ENCODE peak calls at places on chromosomes 2 and 18, in four cellular contexts. R, S, W and M are unnamed samples. For H3K27me3, the result is how much of the 10 kb centered on the place peaks cover.

GRCh38 chr18:76821875-76822509 is 365 bp upstream of the ZNF236 start:
- DNase-seq in S (peak), R (peak), W (peak), M (peak)

GRCh38 chr18:48326901-48327675 is 82.1 kb downstream of the ZBTB7C start:
- DNase-seq in W (peak), R (peak), S (no peak), M (no peak)

GRCh38 chr2:136323935-136324334 is 206.0 kb upstream of the CXCR4 start:
- DNase-seq in R (no peak), W (no peak), S (no peak), M (no peak)

GRCh38 chr18:48017625-48018024 is 87.2 kb upstream of the SMAD2 start:
- DNase-seq in S (no peak), W (peak), R (no peak), M (no peak)

GRCh38 chr2:225740086-225740485 is 340.6 kb downstream of the NYAP2 start:
- DNase-seq in S (no peak), R (peak), W (no peak), M (no peak)

GRCh38 chr2:27024188-27024587 is 8.6 kb upstream of the TMEM214 start:
- DNase-seq in W (no peak), S (no peak), R (no peak), M (no peak)

GRCh38 chr2:85334933-85335332 is 7.1 kb upstream of the TGOLN2 start:
- DNase-seq in R (no peak), S (no peak), W (no peak), M (no peak)

GRCh38 chr2:20590704-20591515 is 60.0 kb downstream of the HS1BP3 start:
- DNase-seq in R (no peak), W (peak), S (no peak), M (no peak)

GRCh38 chr2:14137643-14138042 is 494.9 kb upstream of the LRATD1 start:
- DNase-seq in S (no peak), R (no peak), W (no peak), M (no peak)

GRCh38 chr2:40030451-40030975 is 251.5 kb upstream of the THUMPD2 start:
- DNase-seq in S (no peak), R (peak), W (no peak), M (no peak)

GRCh38 chr2:67733517-67733916 is 329.3 kb downstream of the C1D start:
- DNase-seq in S (no peak), W (no peak), R (peak), M (no peak)

GRCh38 chr2:234401376-234401775 is 95.5 kb downstream of the ARL4C start:
- DNase-seq in W (no peak), R (no peak), S (no peak), M (no peak)

GRCh38 chr18:9771261-9771976 is 63.3 kb downstream of the RAB31 start:
- DNase-seq in R (peak), W (peak), S (peak), M (peak)

GRCh38 chr18:26547302-26548143 is 830 bp downstream of the KCTD1 start:
- DNase-seq in S (peak), W (peak), R (peak), M (peak)

GRCh38 chr18:26546170-26546874 is 2.0 kb downstream of the KCTD1 start:
- DNase-seq in R (peak), W (no peak), S (no peak), M (no peak)

GRCh38 chr18:26548144-26549102 is at the start of gene KCTD1:
- DNase-seq in R (peak), W (peak), S (peak), M (peak)

GRCh38 chr18:26545737-26546136 is 2.6 kb downstream of the KCTD1 start:
- DNase-seq in W (no peak), S (no peak), R (no peak), M (no peak)

GRCh38 chr18:26546875-26547301 is 1.5 kb downstream of the KCTD1 start:
- DNase-seq in W (no peak), S (no peak), R (peak), M (no peak)
- H3K27me3 ChIP-seq in W (under half), S (under half), R (under half), M (under half)

GRCh38 chr2:38597115-38597514 is 5.6 kb downstream of the HNRNPLL start:
- DNase-seq in S (no peak), R (no peak), W (no peak), M (no peak)

GRCh38 chr2:38600242-38600891 is 2.4 kb downstream of the HNRNPLL start:
- DNase-seq in W (no peak), S (no peak), R (peak), M (no peak)

GRCh38 chr2:38599706-38600105 is 3.0 kb downstream of the HNRNPLL start:
- DNase-seq in W (no peak), R (no peak), S (no peak), M (no peak)

GRCh38 chr2:38598200-38598990 is 4.3 kb downstream of the HNRNPLL start:
- DNase-seq in S (no peak), W (no peak), R (peak), M (no peak)

DNA sequence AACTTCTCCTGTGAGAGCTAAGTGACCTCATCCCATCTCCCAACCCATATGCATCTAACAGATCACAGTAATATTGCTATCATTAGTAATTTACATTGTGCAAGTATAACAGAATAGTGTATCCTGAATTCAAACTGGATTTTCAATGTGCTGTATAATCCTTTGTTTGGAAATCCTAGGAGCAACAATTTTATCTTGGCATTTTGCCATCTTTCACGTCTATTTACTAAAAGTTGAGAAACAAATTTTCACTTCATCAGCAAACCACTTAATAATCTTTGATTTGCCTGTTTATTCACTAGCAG is 3.8 kb downstream of the HNRNPLL start:
- DNase-seq in S (no peak), W (no peak), R (peak), M (no peak)
- H3K4me3 ChIP-seq in S (peak), W (no peak), R (peak), M (no peak)

DNA sequence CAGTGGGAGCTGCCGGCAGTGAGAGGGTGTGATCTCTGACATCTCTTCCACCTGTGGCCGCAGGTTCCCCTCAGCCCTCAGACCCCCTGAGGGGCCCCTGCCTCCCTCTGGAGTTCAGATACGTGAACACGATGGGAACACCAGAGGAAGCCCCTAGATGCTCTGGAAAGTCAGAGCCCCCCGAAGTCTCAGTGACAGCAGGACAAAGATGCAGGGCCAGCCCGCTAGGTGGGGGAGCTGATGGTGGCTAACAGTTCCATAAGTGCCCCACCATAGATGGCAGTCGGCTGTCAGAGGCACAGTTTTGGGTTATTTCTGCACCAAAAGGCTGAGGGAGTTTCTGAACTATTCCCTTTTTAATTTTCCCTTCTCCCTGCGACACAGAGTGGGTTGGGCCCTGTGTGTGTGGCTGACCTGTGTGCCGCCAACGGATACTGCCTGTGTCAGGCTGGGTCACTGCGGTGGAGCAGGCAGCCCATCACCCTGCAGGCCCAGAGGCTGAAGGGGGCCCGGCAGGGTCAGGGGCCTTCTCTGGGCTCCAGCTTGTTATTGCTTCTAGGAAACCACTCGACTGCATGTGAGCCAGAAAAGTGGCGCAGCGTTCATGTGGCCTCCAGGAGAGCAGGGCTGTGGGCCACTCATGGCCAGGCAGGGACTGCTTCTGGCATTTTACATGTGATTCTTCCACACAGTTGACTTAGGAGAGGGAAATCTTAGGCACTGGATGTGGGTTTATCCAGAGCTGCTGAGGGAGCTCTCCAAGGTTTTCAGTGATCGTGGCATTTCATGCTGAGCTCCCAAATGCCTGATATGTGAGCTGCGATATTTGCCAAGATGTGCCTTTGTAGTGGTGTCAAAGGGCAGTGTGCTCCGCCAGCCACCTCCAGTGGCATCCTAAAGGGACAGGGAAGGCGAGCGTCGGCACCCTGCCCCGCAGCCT is 225.1 kb downstream of the SH3RF3 start:
- DNase-seq in R (no peak), W (peak), S (no peak), M (no peak)
- H3K27ac ChIP-seq in R (no peak), W (no peak), S (no peak), M (no peak)

GRCh38 chr2:105959357-105959756 is 214.6 kb downstream of the NCK2 start:
- DNase-seq in S (no peak), R (no peak), W (no peak), M (no peak)
- H3K27me3 ChIP-seq in S (under half), R (under half), W (under half), M (under half)

GRCh38 chr2:104872866-104873688 is 19.2 kb downstream of the POU3F3 start:
- DNase-seq in S (no peak), R (peak), W (no peak), M (no peak)

GRCh38 chr2:104873689-104874054 is 19.8 kb downstream of the POU3F3 start:
- DNase-seq in S (no peak), R (no peak), W (no peak), M (no peak)

GRCh38 chr2:104874230-104874629 is 20.3 kb downstream of the POU3F3 start:
- DNase-seq in R (no peak), W (no peak), S (no peak), M (no peak)

GRCh38 chr2:104878863-104879512 is 25.1 kb downstream of the POU3F3 start:
- DNase-seq in W (no peak), R (no peak), S (no peak), M (no peak)

DNA sequence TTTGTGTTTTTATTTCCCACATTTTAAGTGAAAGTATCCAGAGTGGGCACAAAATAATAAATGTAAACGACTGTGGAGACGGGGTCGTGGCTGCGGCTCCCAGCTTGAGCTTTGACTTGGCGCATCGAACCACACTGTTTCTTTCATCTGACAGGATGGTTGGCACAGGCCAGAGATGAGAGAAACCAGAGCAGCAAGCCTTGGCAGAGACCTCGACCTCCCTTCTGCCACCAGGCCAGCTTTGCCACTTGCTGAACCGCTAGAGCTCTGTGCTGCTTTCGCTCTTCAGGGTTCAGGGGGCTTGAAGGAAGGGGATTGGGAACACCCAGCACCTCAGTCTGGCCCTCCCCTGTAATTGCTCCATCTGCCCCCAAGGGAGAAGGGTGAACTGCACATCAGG is 22.7 kb downstream of the POU3F3 start:
- DNase-seq in R (no peak), S (no peak), W (no peak), M (no peak)
- H3K4me3 ChIP-seq in R (no peak), S (no peak), W (no peak), M (no peak)

GRCh38 chr2:222518570-222519381 is 94.4 kb downstream of the SGPP2 start:
- DNase-seq in R (peak), S (no peak), W (no peak), M (no peak)

GRCh38 chr2:222514901-222515300 is 90.6 kb downstream of the SGPP2 start:
- DNase-seq in W (no peak), R (no peak), S (no peak), M (no peak)
- H3K27ac ChIP-seq in W (no peak), R (no peak), S (no peak), M (no peak)

GRCh38 chr2:231926180-231926741 is at the start of gene NPPC:
- DNase-seq in S (peak), W (peak), R (peak), M (peak)

GRCh38 chr2:231926761-231927565 is 767 bp upstream of the NPPC start:
- DNase-seq in W (peak), R (peak), S (peak), M (peak)

GRCh38 chr2:231923951-231924888 is 2.0 kb downstream of the NPPC start:
- DNase-seq in S (no peak), R (no peak), W (peak), M (no peak)

GRCh38 chr2:231924889-231925275 is 1.3 kb downstream of the NPPC start:
- DNase-seq in W (peak), S (no peak), R (no peak), M (no peak)

DNA sequence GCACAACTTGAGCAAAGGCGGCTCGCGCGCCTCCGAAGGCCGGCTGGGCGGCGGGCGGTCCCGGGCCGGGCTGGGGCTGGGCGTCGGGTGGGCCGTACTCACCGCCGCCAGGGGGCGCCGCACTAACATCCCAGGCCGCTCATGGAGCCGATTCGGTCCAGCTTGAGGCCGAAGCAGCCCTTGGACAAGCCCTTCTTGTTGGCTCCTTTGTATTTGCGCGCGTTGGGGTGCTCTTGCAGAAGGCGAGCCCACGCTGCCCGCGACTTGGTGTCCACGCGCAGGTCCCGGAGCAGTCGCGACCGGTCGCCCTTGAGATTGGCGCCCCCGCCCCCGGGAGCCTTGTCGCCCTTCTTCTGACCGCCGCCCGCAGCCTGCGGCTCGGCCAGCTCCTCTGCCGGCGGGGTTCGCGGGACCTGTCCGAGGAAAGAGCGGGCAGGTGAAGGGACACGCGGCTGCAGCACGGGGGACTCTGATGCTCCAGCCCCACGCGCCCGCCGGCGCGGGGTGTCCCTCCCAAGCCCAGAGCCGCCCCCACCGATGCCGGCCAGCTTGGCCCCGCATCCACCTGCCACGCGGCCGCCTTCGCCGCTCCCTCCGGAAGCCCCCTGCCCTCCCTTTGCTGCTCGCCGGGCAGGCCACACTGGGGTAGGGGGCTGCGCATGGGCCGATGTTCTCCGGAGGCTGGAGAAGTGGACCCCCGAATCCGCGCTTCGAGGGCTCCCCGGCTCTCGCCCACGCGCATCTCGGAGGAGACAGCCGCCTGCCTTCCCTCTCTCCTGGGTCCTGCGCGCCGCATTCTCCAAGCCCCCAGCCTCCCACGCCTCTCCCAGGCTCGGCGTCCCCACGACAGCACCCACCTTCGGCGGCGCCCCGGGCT is 655 bp downstream of the NPPC start:
- DNase-seq in W (peak), S (peak), R (peak), M (peak)
- H3K27me3 ChIP-seq in W (under half), S (under half), R (half or more), M (under half)

GRCh38 chr18:56952026-56952425 is 194.9 kb upstream of the BOD1L2 start:
- DNase-seq in W (no peak), R (no peak), S (no peak), M (no peak)
- H3K4me3 ChIP-seq in W (no peak), R (no peak), S (no peak), M (no peak)